ENCODE peak calls at places on chromosomes 1 and 21, in nine cellular contexts. One of them, this sample, is unnamed.

GRCh38 chr1:190792873-190793272 is 315.2 kb upstream of the BRINP3 start:
- DNase-seq in iPS-NIHi11: no peak
- DNase-seq in nephron progenitor cell: no peak
- DNase-seq in naive thymus-derived CD8-positive, alpha-beta T cell: no peak
- DNase-seq in dermis microvascular lymphatic vessel endothelial cell: no peak
- DNase-seq in RKO: no peak
- DNase-seq in EL: no peak
- DNase-seq in cardiac muscle cell: no peak
- DNase-seq in NCI-H446: no peak
- DNase-seq in this sample: no peak

GRCh38 chr1:17544951-17545350 is 5.5 kb downstream of the ARHGEF10L start:
- DNase-seq in iPS-NIHi11: no peak
- DNase-seq in nephron progenitor cell: no peak
- DNase-seq in naive thymus-derived CD8-positive, alpha-beta T cell: no peak
- DNase-seq in dermis microvascular lymphatic vessel endothelial cell: no peak
- DNase-seq in RKO: no peak
- DNase-seq in EL: no peak
- DNase-seq in cardiac muscle cell: no peak
- DNase-seq in NCI-H446: peak
- DNase-seq in this sample: no peak

GRCh38 chr21:42532466-42533181 is 19.0 kb downstream of the SLC37A1 start:
- DNase-seq in iPS-NIHi11: no peak
- DNase-seq in nephron progenitor cell: no peak
- DNase-seq in naive thymus-derived CD8-positive, alpha-beta T cell: no peak
- DNase-seq in dermis microvascular lymphatic vessel endothelial cell: peak
- DNase-seq in RKO: no peak
- DNase-seq in EL: peak
- DNase-seq in cardiac muscle cell: no peak
- DNase-seq in NCI-H446: no peak
- DNase-seq in this sample: no peak

GRCh38 chr1:230067441-230067870 is 418 bp downstream of the GALNT2 start:
- DNase-seq in iPS-NIHi11: peak
- DNase-seq in nephron progenitor cell: no peak
- DNase-seq in naive thymus-derived CD8-positive, alpha-beta T cell: no peak
- DNase-seq in dermis microvascular lymphatic vessel endothelial cell: no peak
- DNase-seq in RKO: peak
- DNase-seq in EL: peak
- DNase-seq in cardiac muscle cell: peak
- DNase-seq in NCI-H446: no peak
- DNase-seq in this sample: no peak

GRCh38 chr1:217078959-217079358 is 355.7 kb upstream of the ESRRG start:
- DNase-seq in iPS-NIHi11: no peak
- DNase-seq in nephron progenitor cell: no peak
- DNase-seq in naive thymus-derived CD8-positive, alpha-beta T cell: no peak
- DNase-seq in dermis microvascular lymphatic vessel endothelial cell: no peak
- DNase-seq in RKO: no peak
- DNase-seq in EL: no peak
- DNase-seq in cardiac muscle cell: no peak
- DNase-seq in NCI-H446: no peak
- DNase-seq in this sample: no peak

GRCh38 chr21:32994305-32994704 is 31.4 kb upstream of the OLIG2 start:
- DNase-seq in iPS-NIHi11: no peak
- DNase-seq in nephron progenitor cell: no peak
- DNase-seq in naive thymus-derived CD8-positive, alpha-beta T cell: no peak
- DNase-seq in dermis microvascular lymphatic vessel endothelial cell: peak
- DNase-seq in RKO: peak
- DNase-seq in EL: peak
- DNase-seq in cardiac muscle cell: no peak
- DNase-seq in NCI-H446: no peak
- DNase-seq in this sample: no peak

GRCh38 chr1:153752561-153753195 is 22.5 kb upstream of the SLC27A3 start:
- DNase-seq in iPS-NIHi11: no peak
- DNase-seq in nephron progenitor cell: no peak
- DNase-seq in naive thymus-derived CD8-positive, alpha-beta T cell: no peak
- DNase-seq in dermis microvascular lymphatic vessel endothelial cell: no peak
- DNase-seq in RKO: no peak
- DNase-seq in EL: peak
- DNase-seq in cardiac muscle cell: no peak
- DNase-seq in NCI-H446: no peak
- DNase-seq in this sample: no peak

GRCh38 chr1:5342830-5343229 is 649.4 kb downstream of the NPHP4 start:
- DNase-seq in iPS-NIHi11: no peak
- DNase-seq in nephron progenitor cell: no peak
- DNase-seq in naive thymus-derived CD8-positive, alpha-beta T cell: no peak
- DNase-seq in dermis microvascular lymphatic vessel endothelial cell: no peak
- DNase-seq in RKO: no peak
- DNase-seq in EL: no peak
- DNase-seq in cardiac muscle cell: no peak
- DNase-seq in NCI-H446: no peak
- DNase-seq in this sample: no peak

GRCh38 chr1:243748706-243749283 is 101.2 kb downstream of the AKT3 start:
- DNase-seq in iPS-NIHi11: peak
- DNase-seq in nephron progenitor cell: no peak
- DNase-seq in naive thymus-derived CD8-positive, alpha-beta T cell: peak
- DNase-seq in dermis microvascular lymphatic vessel endothelial cell: peak
- DNase-seq in RKO: peak
- DNase-seq in EL: peak
- DNase-seq in cardiac muscle cell: peak
- DNase-seq in NCI-H446: peak
- DNase-seq in this sample: peak

GRCh38 chr1:27447399-27447798 is 42.6 kb downstream of the WASF2 start:
- DNase-seq in iPS-NIHi11: no peak
- DNase-seq in nephron progenitor cell: no peak
- DNase-seq in naive thymus-derived CD8-positive, alpha-beta T cell: no peak
- DNase-seq in dermis microvascular lymphatic vessel endothelial cell: no peak
- DNase-seq in RKO: no peak
- DNase-seq in EL: no peak
- DNase-seq in cardiac muscle cell: no peak
- DNase-seq in NCI-H446: no peak
- DNase-seq in this sample: no peak

GRCh38 chr1:43152866-43153265 is 19.2 kb downstream of the EBNA1BP2 start:
- DNase-seq in iPS-NIHi11: no peak
- DNase-seq in nephron progenitor cell: no peak
- DNase-seq in naive thymus-derived CD8-positive, alpha-beta T cell: no peak
- DNase-seq in dermis microvascular lymphatic vessel endothelial cell: no peak
- DNase-seq in RKO: no peak
- DNase-seq in EL: peak
- DNase-seq in cardiac muscle cell: no peak
- DNase-seq in NCI-H446: no peak
- DNase-seq in this sample: no peak

GRCh38 chr1:183490932-183491331 is 18.6 kb downstream of the SMG7 start:
- DNase-seq in iPS-NIHi11: no peak
- DNase-seq in nephron progenitor cell: no peak
- DNase-seq in naive thymus-derived CD8-positive, alpha-beta T cell: no peak
- DNase-seq in dermis microvascular lymphatic vessel endothelial cell: no peak
- DNase-seq in RKO: no peak
- DNase-seq in EL: no peak
- DNase-seq in cardiac muscle cell: no peak
- DNase-seq in NCI-H446: no peak
- DNase-seq in this sample: no peak

GRCh38 chr1:237031480-237031879 is 10.5 kb upstream of the RYR2 start:
- DNase-seq in iPS-NIHi11: no peak
- DNase-seq in nephron progenitor cell: no peak
- DNase-seq in naive thymus-derived CD8-positive, alpha-beta T cell: no peak
- DNase-seq in dermis microvascular lymphatic vessel endothelial cell: no peak
- DNase-seq in RKO: no peak
- DNase-seq in EL: peak
- DNase-seq in cardiac muscle cell: no peak
- DNase-seq in NCI-H446: no peak
- DNase-seq in this sample: no peak

GRCh38 chr1:228982637-228983036 is 247.4 kb downstream of the RHOU start:
- DNase-seq in iPS-NIHi11: no peak
- DNase-seq in nephron progenitor cell: no peak
- DNase-seq in naive thymus-derived CD8-positive, alpha-beta T cell: no peak
- DNase-seq in dermis microvascular lymphatic vessel endothelial cell: no peak
- DNase-seq in RKO: no peak
- DNase-seq in EL: no peak
- DNase-seq in cardiac muscle cell: no peak
- DNase-seq in NCI-H446: no peak
- DNase-seq in this sample: no peak

GRCh38 chr1:147062951-147063350 is 109.3 kb downstream of the PRKAB2 start:
- DNase-seq in iPS-NIHi11: no peak
- DNase-seq in nephron progenitor cell: no peak
- DNase-seq in naive thymus-derived CD8-positive, alpha-beta T cell: no peak
- DNase-seq in dermis microvascular lymphatic vessel endothelial cell: no peak
- DNase-seq in RKO: no peak
- DNase-seq in EL: no peak
- DNase-seq in cardiac muscle cell: no peak
- DNase-seq in NCI-H446: no peak
- DNase-seq in this sample: no peak

GRCh38 chr21:39610705-39611104 is 2.0 kb upstream of the B3GALT5 start:
- DNase-seq in iPS-NIHi11: peak
- DNase-seq in nephron progenitor cell: no peak
- DNase-seq in naive thymus-derived CD8-positive, alpha-beta T cell: no peak
- DNase-seq in dermis microvascular lymphatic vessel endothelial cell: no peak
- DNase-seq in RKO: no peak
- DNase-seq in EL: no peak
- DNase-seq in cardiac muscle cell: no peak
- DNase-seq in NCI-H446: no peak
- DNase-seq in this sample: no peak

GRCh38 chr1:68049941-68050878 is at the start of gene DIRAS3:
- DNase-seq in iPS-NIHi11: peak
- DNase-seq in nephron progenitor cell: peak
- DNase-seq in naive thymus-derived CD8-positive, alpha-beta T cell: no peak
- DNase-seq in dermis microvascular lymphatic vessel endothelial cell: no peak
- DNase-seq in RKO: peak
- DNase-seq in EL: peak
- DNase-seq in cardiac muscle cell: peak
- DNase-seq in NCI-H446: no peak
- DNase-seq in this sample: no peak

GRCh38 chr21:25790122-25790951 is 55.6 kb downstream of the GABPA start:
- DNase-seq in iPS-NIHi11: peak
- DNase-seq in nephron progenitor cell: no peak
- DNase-seq in naive thymus-derived CD8-positive, alpha-beta T cell: no peak
- DNase-seq in dermis microvascular lymphatic vessel endothelial cell: peak
- DNase-seq in RKO: peak
- DNase-seq in EL: peak
- DNase-seq in cardiac muscle cell: peak
- DNase-seq in NCI-H446: peak
- DNase-seq in this sample: no peak